ENCODE peak calls at places on chromosome 11, in five cellular contexts. Q is PC-9, X is HFF-Myc, Y is AG04450, H is body of pancreas. K is an unnamed sample.

GRCh38 chr11:12281571-12282478 is 95.5 kb upstream of the PARVA start:
- DNase-seq in H (peak), Y (peak), Q (peak), X (peak), K (peak)

GRCh38 chr11:19574916-19575315 is 137.7 kb upstream of the NAV2 start:
- DNase-seq in Q (no peak), X (no peak), H (no peak), Y (no peak), K (no peak)

GRCh38 chr11:96049426-96049825 is 125.5 kb upstream of the MTMR2 start:
- DNase-seq in H (no peak), X (no peak), Y (no peak), Q (no peak), K (no peak)

GRCh38 chr11:92101845-92102244 is 122.8 kb upstream of the FAT3 start:
- DNase-seq in H (no peak), Y (no peak), Q (no peak), X (no peak), K (no peak)

GRCh38 chr11:282171-282570 is 4.0 kb downstream of the NLRP6 start:
- DNase-seq in H (no peak), X (no peak), Y (no peak), Q (no peak), K (no peak)

GRCh38 chr11:13486926-13487660 is 8.7 kb downstream of the PTH start:
- DNase-seq in Y (no peak), Q (no peak), H (peak), X (no peak), K (peak)

GRCh38 chr11:109604506-109604905 is 182.5 kb downstream of the C11orf87 start:
- DNase-seq in X (no peak), Y (no peak), Q (no peak), H (no peak), K (no peak)

GRCh38 chr11:76524461-76524860 is 79.6 kb downstream of the EMSY start:
- DNase-seq in H (no peak), X (no peak), Y (no peak), Q (peak), K (no peak)

GRCh38 chr11:108592591-108593213 is 866 bp downstream of the EXPH5 start:
- DNase-seq in Y (no peak), X (no peak), H (peak), Q (peak), K (peak)

GRCh38 chr11:13999704-14000103 is 37.2 kb downstream of the SPON1 start:
- DNase-seq in Q (no peak), H (no peak), Y (no peak), X (no peak), K (no peak)

GRCh38 chr11:106880121-106880520 is 138.2 kb downstream of the GUCY1A2 start:
- DNase-seq in H (no peak), Q (no peak), X (no peak), Y (no peak), K (no peak)

GRCh38 chr11:78214331-78215194 is 25.8 kb downstream of the USP35 start:
- DNase-seq in Y (no peak), H (no peak), X (no peak), Q (no peak), K (no peak)

GRCh38 chr11:76663912-76664440 is 6.6 kb downstream of the LRRC32 start:
- DNase-seq in X (no peak), H (no peak), Y (no peak), Q (no peak), K (no peak)

GRCh38 chr11:61742391-61742790 is 10.0 kb upstream of the MYRF start:
- DNase-seq in H (no peak), Q (peak), Y (no peak), X (no peak), K (no peak)

GRCh38 chr11:114607753-114608459 is 12.3 kb upstream of the NXPE4 start:
- DNase-seq in X (no peak), Y (no peak), Q (no peak), H (no peak), K (no peak)

DNA sequence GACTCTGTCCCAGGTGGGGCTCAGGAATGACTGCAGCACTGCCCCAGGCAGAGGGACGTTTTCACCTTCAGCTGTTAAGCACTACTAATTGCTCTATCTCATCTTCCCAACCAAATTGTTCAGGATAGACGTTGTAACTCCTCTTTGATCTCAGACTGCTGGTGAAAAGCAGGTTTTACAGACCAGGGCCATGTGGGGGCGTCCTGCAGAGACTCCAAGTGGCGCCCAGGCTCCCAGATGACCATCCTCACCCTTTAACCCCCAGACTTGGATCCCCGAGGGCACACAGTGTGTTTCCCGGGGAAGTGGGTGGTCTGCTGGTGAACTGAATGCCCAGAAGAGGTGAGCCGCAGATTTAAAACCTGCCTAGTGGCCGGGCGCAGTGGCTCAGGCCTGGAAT is 23.9 kb downstream of the FADD start:
- DNase-seq in Q (no peak), Y (no peak), X (no peak), H (no peak), K (peak)
- TF ChIP-seq CTCF in Q (peak), Y (peak), X (peak), H (no peak), K (peak)

GRCh38 chr11:119092880-119093665 is 8.4 kb downstream of the HMBS start:
- DNase-seq in Y (no peak), Q (no peak), X (no peak), H (peak), K (no peak)
- H3K4me3 ChIP-seq in Y (peak), Q (peak), X (peak), H (no peak), K (peak)

GRCh38 chr11:119723243-119723951 is 5.6 kb downstream of the NECTIN1 start:
- DNase-seq in H (no peak), Y (no peak), X (no peak), Q (no peak), K (peak)

GRCh38 chr11:119726150-119726553 is 2.8 kb downstream of the NECTIN1 start:
- DNase-seq in X (no peak), H (no peak), Q (no peak), Y (no peak), K (no peak)

GRCh38 chr11:119726585-119727522 is 2.1 kb downstream of the NECTIN1 start:
- DNase-seq in Y (no peak), X (no peak), Q (no peak), H (peak), K (peak)

GRCh38 chr11:119723952-119724325 is 5.1 kb downstream of the NECTIN1 start:
- DNase-seq in Q (no peak), H (no peak), Y (no peak), X (no peak), K (no peak)

DNA sequence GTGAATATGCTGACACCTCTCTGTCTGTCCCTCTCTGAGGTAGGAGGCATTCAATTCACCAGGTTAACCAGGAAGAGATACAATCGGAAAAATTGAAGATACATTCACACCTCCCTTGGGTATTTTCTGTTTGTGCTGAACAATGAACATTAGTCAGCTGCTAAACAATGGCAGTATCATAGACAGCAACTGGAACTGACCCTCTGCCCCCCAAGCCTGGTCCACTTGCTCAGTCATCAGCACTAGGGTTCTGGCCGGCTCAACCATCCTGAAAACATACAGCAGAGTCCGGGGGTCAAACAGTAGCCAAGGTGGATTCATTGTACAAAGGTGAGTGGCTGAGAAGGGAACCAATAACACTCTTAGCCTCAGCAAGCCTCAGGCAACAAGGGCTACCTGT is 4.0 kb downstream of the NECTIN1 start:
- DNase-seq in X (no peak), Y (no peak), H (no peak), Q (no peak), K (no peak)
- TF ChIP-seq CTCF in X (no peak), Y (no peak), H (no peak), Q (no peak), K (no peak)

GRCh38 chr11:65112226-65112550 is 516 bp downstream of the TM7SF2 start:
- DNase-seq in X (no peak), H (no peak), Y (no peak), Q (no peak), K (no peak)
- H3K4me3 ChIP-seq in X (peak), H (peak), Y (peak), Q (peak), K (peak)

GRCh38 chr11:17852246-17852645 is 117.7 kb downstream of the KCNC1 start:
- DNase-seq in H (no peak), Q (no peak), Y (no peak), X (no peak), K (no peak)
- TF ChIP-seq CTCF in H (no peak), Q (no peak), Y (no peak), X (no peak), K (no peak)